ENCODE peak calls at places on chromosome 20, in eight cellular contexts. M, K, P, J, C, D, W and S are unnamed samples.

GRCh38 chr20:22686097-22686496 is 101.7 kb upstream of the FOXA2 start:
- DNase-seq in M (peak), K (peak), P (peak), J (peak), C (no peak), D (peak), W (peak), S (peak)

GRCh38 chr20:44271915-44272663 is 25.0 kb downstream of the GDAP1L1 start:
- DNase-seq in M (no peak), K (no peak), P (no peak), J (no peak), C (no peak), D (no peak), W (no peak), S (no peak)

GRCh38 chr20:40568200-40568599 is 120.8 kb downstream of the MAFB start:
- DNase-seq in M (no peak), K (no peak), P (no peak), J (no peak), C (no peak), D (no peak), W (peak), S (no peak)

GRCh38 chr20:24160563-24161355 is 172.2 kb upstream of the GGTLC1 start:
- DNase-seq in M (peak), K (peak), P (peak), J (peak), C (no peak), D (no peak), W (peak), S (peak)

GRCh38 chr20:34709836-34710567 is 5.9 kb downstream of the TP53INP2 start:
- DNase-seq in M (peak), K (no peak), P (peak), J (peak), C (no peak), D (peak), W (peak), S (peak)

GRCh38 chr20:50446351-50447101 is 63.7 kb upstream of the PTPN1 start:
- DNase-seq in M (no peak), K (no peak), P (no peak), J (no peak), C (no peak), D (no peak), W (no peak), S (no peak)

GRCh38 chr20:1319051-1319450 is 9.9 kb downstream of the SDCBP2 start:
- DNase-seq in M (no peak), K (no peak), P (no peak), J (no peak), C (no peak), D (no peak), W (peak), S (no peak)

GRCh38 chr20:1933465-1933870 is 38.3 kb downstream of the SIRPA start:
- DNase-seq in M (peak), K (peak), P (peak), J (peak), C (no peak), D (peak), W (peak), S (no peak)

GRCh38 chr20:50589548-50590347 is 79.6 kb downstream of the PTPN1 start:
- DNase-seq in M (no peak), K (no peak), P (no peak), J (no peak), C (no peak), D (no peak), W (no peak), S (no peak)

GRCh38 chr20:49984426-49985153 is 1.8 kb downstream of the SNAI1 start:
- DNase-seq in M (no peak), K (no peak), P (no peak), J (no peak), C (no peak), D (no peak), W (no peak), S (no peak)

GRCh38 chr20:896626-897025 is 19.5 kb downstream of the ANGPT4 start:
- DNase-seq in M (no peak), K (no peak), P (no peak), J (no peak), C (no peak), D (no peak), W (no peak), S (no peak)

DNA sequence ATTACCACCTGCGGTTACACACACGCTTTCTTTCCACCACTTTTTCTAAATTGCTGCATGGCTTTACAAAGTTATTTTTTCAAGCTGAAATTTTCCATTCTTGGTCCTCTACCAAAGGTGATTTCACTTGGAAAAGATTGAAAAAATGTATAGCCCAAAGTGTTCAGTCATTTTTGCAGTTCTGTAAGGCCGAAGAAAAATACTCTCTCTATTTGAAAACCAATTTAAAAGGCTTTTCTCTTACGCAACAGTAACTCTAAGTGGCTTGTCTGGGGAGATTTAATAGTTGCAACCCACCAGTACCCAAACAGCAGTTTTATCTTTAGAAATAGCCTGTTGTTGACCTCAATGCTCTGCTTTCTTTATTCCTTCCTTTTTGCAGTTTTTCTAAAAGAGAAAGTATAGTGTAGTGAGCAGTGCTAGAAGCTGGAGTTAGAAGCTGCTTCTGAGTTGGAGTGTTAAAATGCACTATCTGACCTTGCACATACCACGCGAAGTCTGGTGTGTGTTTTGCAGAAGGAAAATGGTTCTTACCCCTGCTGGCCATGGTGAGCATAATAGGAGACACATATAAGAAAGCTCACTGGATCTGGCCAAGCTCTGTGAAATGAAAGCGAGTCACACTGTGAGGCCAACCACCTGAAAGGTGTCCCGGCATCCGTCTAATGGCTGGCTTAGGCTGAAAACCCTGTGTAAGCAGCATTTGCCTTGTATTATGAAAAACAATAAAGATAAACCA is 271.6 kb upstream of the PRND start:
- DNase-seq in M (no peak), K (peak), P (peak), J (no peak), C (no peak), D (no peak), W (peak), S (peak)
- TF ChIP-seq CTCF in M (peak), K (peak), P (no peak), J (no peak), C (peak), D (no peak), W (peak), S (peak)

GRCh38 chr20:62550087-62550565 is 74.3 kb upstream of the GATA5 start:
- DNase-seq in M (peak), K (no peak), P (no peak), J (peak), C (no peak), D (no peak), W (no peak), S (no peak)
- H3K4me3 ChIP-seq in M (peak), K (no peak), P (no peak), J (peak), C (no peak), D (no peak), W (no peak), S (no peak)

GRCh38 chr20:38460040-38460623 is 12.5 kb upstream of the RALGAPB start:
- DNase-seq in M (no peak), K (peak), P (peak), J (no peak), C (peak), D (no peak), W (peak), S (peak)
- TF ChIP-seq CTCF in M (no peak), K (no peak), P (no peak), J (no peak), C (no peak), D (no peak), W (no peak), S (no peak)

DNA sequence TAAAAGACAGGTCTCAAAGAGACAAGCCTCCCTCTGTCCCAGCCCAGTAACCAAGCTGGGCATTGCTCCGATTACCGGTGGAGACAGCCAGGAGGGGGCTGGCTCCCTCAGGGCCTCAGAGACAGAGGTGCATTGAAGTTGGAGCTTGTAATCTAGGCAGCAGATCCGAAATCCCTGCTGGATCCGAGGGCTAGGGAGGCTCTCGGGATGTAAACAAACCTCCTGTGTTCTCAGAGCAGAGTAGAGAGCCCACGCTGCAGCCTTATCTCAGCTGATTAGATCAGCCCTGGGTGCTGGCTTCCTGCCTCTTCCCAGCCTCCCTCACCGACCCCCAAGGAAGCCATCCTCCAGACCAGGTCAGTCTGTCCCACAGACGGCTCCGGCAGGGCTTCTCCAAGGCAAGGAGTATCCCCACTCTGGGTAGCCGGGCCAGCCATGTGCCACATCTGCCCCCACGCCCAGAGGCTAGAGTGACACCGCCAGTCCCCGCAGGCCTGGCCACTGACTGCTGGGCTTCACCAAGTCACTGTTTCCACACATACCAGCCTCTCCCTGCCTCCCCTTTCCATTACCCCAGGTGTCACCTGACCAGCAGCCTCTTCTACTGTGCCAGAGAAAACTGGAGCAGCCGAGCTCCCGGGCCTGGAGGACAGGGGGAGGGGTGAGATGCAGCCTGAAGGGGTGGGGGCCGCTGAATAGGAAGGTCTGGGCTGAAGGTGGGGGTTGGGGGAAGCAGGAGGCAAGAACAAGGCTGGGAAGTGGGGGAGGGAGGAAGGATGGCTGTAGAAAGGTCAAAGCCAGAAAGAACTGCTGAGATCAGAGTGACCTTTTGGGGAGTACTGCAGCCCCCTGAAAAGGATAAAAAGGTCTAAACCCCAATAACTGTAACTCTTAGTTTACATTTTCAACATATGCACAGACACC is 6.0 kb downstream of the SDC4 start:
- DNase-seq in M (peak), K (peak), P (peak), J (peak), C (no peak), D (peak), W (no peak), S (peak)
- H3K4me3 ChIP-seq in M (peak), K (peak), P (no peak), J (peak), C (peak), D (no peak), W (peak), S (peak)

GRCh38 chr20:61918548-61918947 is 147.1 kb downstream of the TAF4 start:
- DNase-seq in M (no peak), K (no peak), P (no peak), J (no peak), C (no peak), D (no peak), W (no peak), S (no peak)
- TF ChIP-seq CTCF in M (no peak), K (no peak), P (no peak), J (no peak), C (peak), D (no peak), W (no peak), S (no peak)

GRCh38 chr20:63542696-63543095 is 4.9 kb downstream of the SRMS start:
- DNase-seq in M (no peak), K (no peak), P (no peak), J (no peak), C (no peak), D (no peak), W (no peak), S (no peak)
- H3K4me3 ChIP-seq in M (no peak), K (no peak), P (no peak), J (no peak), C (no peak), D (no peak), W (no peak), S (no peak)

GRCh38 chr20:51712501-51713212 is 55.5 kb downstream of the ATP9A start:
- DNase-seq in M (no peak), K (peak), P (no peak), J (no peak), C (no peak), D (no peak), W (peak), S (peak)
- TF ChIP-seq CTCF in M (peak), K (peak), P (no peak), J (no peak), C (peak), D (no peak), W (peak), S (peak)

DNA sequence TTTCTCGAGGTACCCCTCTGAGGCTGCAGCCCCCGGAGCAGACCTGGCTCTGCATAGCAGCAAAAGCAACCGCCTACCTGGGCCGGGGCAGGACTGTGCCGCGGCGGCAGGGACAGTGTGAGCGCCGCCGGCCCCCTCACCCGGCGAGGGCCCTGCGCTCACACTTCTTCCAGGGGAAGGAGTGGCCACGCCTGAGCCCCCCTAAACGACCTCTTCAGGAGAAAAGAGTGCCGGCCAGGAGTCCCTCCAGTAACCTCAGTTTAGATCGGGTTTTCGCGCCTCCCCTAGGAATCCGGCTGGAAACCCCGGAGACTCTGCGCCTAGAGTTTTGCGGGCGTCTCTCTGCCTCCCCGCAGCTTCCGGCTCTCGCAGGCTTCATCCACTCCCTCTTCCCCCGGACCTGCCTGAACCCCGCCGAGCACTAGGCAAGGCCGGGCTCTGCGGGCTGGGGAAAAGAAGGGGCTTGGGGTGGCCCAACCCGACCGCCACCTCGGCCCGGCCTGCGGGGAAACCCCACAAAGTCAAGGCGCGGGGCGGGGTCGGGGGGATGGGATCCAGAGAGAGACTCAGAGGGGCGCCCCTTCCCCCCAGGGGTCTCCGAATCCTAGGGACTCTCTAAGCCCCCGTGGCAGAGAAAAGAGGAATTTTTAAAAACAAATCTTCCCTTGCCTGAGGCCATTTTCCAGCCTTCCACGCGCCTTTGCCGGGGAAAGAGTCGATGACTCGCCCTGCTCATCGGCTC is 558 bp downstream of the LINC00237 start:
- DNase-seq in M (no peak), K (no peak), P (no peak), J (no peak), C (no peak), D (no peak), W (no peak), S (no peak)
- H3K4me3 ChIP-seq in M (no peak), K (no peak), P (no peak), J (no peak), C (no peak), D (no peak), W (no peak), S (no peak)